ENCODE peak calls at places on chromosomes 16 and 17, in four cellular contexts. H is lower leg skin; P is T-helper 9 cell; M is stimulated activated CD4-positive, alpha-beta T cell treated with anti-CD3 and anti-CD28 coated beads, Interleukin-1b, Interleukin-23, amount 100 ng/mL, for 1 hour. A is an unnamed sample.

GRCh38 chr17:71828182-71828596 is 292.6 kb upstream of the SOX9 start:
- DNase-seq in H (no peak), P (no peak), M (no peak), A (no peak)

GRCh38 chr17:17466511-17466910 is 10.3 kb upstream of the MED9 start:
- DNase-seq in H (no peak), P (no peak), M (no peak), A (no peak)

GRCh38 chr17:19654342-19654886 is 5.9 kb downstream of the ALDH3A2 start:
- DNase-seq in H (no peak), P (no peak), M (no peak), A (no peak)

GRCh38 chr16:30521873-30522641 is 4.3 kb downstream of the ZNF768 start:
- DNase-seq in H (no peak), P (no peak), M (no peak), A (no peak)

GRCh38 chr16:23158114-23158513 is 8.9 kb upstream of the USP31 start:
- DNase-seq in H (no peak), P (no peak), M (no peak), A (no peak)

GRCh38 chr17:59623151-59623550 is 3.5 kb downstream of the CLTC start:
- DNase-seq in H (no peak), P (no peak), M (no peak), A (no peak)

GRCh38 chr17:2282297-2282873 is 21.2 kb downstream of the SMG6 start:
- DNase-seq in H (no peak), P (no peak), M (no peak), A (no peak)

GRCh38 chr16:23608194-23608593 is 12.1 kb upstream of the NDUFAB1 start:
- DNase-seq in H (no peak), P (no peak), M (no peak), A (no peak)

GRCh38 chr17:10547351-10547750 is 2.1 kb downstream of the MYH2 start:
- DNase-seq in H (no peak), P (no peak), M (no peak), A (no peak)

A was measured in uterus.